ENCODE peak calls at places on chromosomes 12 and 14, in six cellular contexts. C is H1, R is GM12891, T is K562, Z is HepG2, O is GM12878. D is an unnamed sample.

GRCh38 chr12:75917704-75918103 is 113.9 kb downstream of the PHLDA1 start:
- DNase-seq in C (no peak), R (no peak), T (no peak), Z (no peak), O (no peak), D (no peak)

GRCh38 chr12:953776-954175 is 4.3 kb upstream of the RAD52 start:
- DNase-seq in C (no peak), R (no peak), T (no peak), Z (no peak), O (no peak), D (no peak)

GRCh38 chr14:96479435-96480146 is 22.6 kb upstream of the PAPOLA start:
- DNase-seq in C (no peak), R (no peak), T (no peak), Z (peak), O (no peak), D (no peak)

GRCh38 chr12:130160306-130160705 is 2.0 kb upstream of the FZD10 start:
- DNase-seq in C (no peak), R (no peak), T (no peak), Z (no peak), O (no peak), D (no peak)

GRCh38 chr14:75832621-75833297 is 149.0 kb downstream of the TGFB3 start:
- DNase-seq in C (no peak), R (no peak), T (peak), Z (no peak), O (no peak), D (no peak)

GRCh38 chr12:65565601-65566560 is 258.4 kb upstream of the HMGA2 start:
- DNase-seq in C (no peak), R (no peak), T (peak), Z (no peak), O (no peak), D (no peak)

GRCh38 chr12:127516467-127516866 is 750.5 kb upstream of the TMEM132C start:
- DNase-seq in C (no peak), R (no peak), T (no peak), Z (no peak), O (no peak), D (no peak)

GRCh38 chr14:31536201-31536960 is 24.8 kb upstream of the NUBPL start:
- DNase-seq in C (no peak), R (no peak), T (no peak), Z (no peak), O (no peak), D (no peak)

GRCh38 chr12:14841761-14842160 is 1.6 kb downstream of the ART4 start:
- DNase-seq in C (no peak), R (no peak), T (no peak), Z (peak), O (no peak), D (no peak)

GRCh38 chr12:124236651-124237050 is 58.2 kb upstream of the RFLNA start:
- DNase-seq in C (no peak), R (no peak), T (no peak), Z (no peak), O (no peak), D (no peak)

GRCh38 chr12:69694123-69694522 is 5.0 kb downstream of the BEST3 start:
- DNase-seq in C (no peak), R (no peak), T (no peak), Z (no peak), O (no peak), D (no peak)

GRCh38 chr14:58638231-58639205 is 756 bp downstream of the DACT1 start:
- DNase-seq in C (peak), R (peak), T (no peak), Z (no peak), O (no peak), D (no peak)

GRCh38 chr14:32230695-32231280 is 27.7 kb upstream of the RNU6-8 start:
- DNase-seq in C (no peak), R (no peak), T (no peak), Z (no peak), O (no peak), D (no peak)

GRCh38 chr12:64672925-64673409 is 62.7 kb downstream of the RASSF3 start:
- DNase-seq in C (no peak), R (no peak), T (no peak), Z (peak), O (no peak), D (no peak)

GRCh38 chr12:111448266-111448830 is 42.6 kb downstream of the SH2B3 start:
- DNase-seq in C (peak), R (no peak), T (no peak), Z (no peak), O (no peak), D (no peak)

GRCh38 chr12:106074706-106075392 is 63.9 kb downstream of the NUAK1 start:
- DNase-seq in C (no peak), R (no peak), T (no peak), Z (no peak), O (no peak), D (no peak)

GRCh38 chr12:193282-193681 is 20.7 kb downstream of the SLC6A12 start:
- DNase-seq in C (no peak), R (no peak), T (no peak), Z (no peak), O (no peak), D (no peak)

GRCh38 chr12:83823386-83824045 is 1089.1 kb downstream of the SLC6A15 start:
- DNase-seq in C (peak), R (no peak), T (peak), Z (peak), O (no peak), D (peak)

GRCh38 chr12:45051490-45052105 is 699 bp upstream of the DBX2 start:
- DNase-seq in C (peak), R (no peak), T (no peak), Z (no peak), O (no peak), D (no peak)

GRCh38 chr12:106642991-106643390 is 60.2 kb downstream of the RFX4 start:
- DNase-seq in C (no peak), R (no peak), T (no peak), Z (no peak), O (no peak), D (no peak)

GRCh38 chr12:49673446-49674317 is 33.5 kb downstream of the FMNL3 start:
- DNase-seq in C (peak), R (no peak), T (peak), Z (peak), O (no peak), D (no peak)

GRCh38 chr14:72652179-72652578 is 241.7 kb downstream of the DPF3 start:
- DNase-seq in C (no peak), R (no peak), T (no peak), Z (no peak), O (no peak), D (no peak)

GRCh38 chr12:64522807-64523206 is 70.9 kb downstream of the TBK1 start:
- DNase-seq in C (no peak), R (no peak), T (no peak), Z (no peak), O (no peak), D (no peak)

GRCh38 chr12:79848321-79848720 is 86.6 kb downstream of the PPP1R12A start:
- DNase-seq in C (no peak), R (no peak), T (no peak), Z (no peak), O (no peak), D (no peak)

GRCh38 chr12:23810327-23810902 is 139.1 kb downstream of the SOX5 start:
- DNase-seq in C (no peak), R (no peak), T (peak), Z (no peak), O (no peak), D (no peak)

GRCh38 chr14:89600950-89601826 is 184.2 kb upstream of the FOXN3 start:
- DNase-seq in C (no peak), R (no peak), T (no peak), Z (no peak), O (no peak), D (no peak)

GRCh38 chr14:72439707-72440106 is 454.2 kb downstream of the DPF3 start:
- DNase-seq in C (no peak), R (no peak), T (no peak), Z (no peak), O (peak), D (no peak)

DNA sequence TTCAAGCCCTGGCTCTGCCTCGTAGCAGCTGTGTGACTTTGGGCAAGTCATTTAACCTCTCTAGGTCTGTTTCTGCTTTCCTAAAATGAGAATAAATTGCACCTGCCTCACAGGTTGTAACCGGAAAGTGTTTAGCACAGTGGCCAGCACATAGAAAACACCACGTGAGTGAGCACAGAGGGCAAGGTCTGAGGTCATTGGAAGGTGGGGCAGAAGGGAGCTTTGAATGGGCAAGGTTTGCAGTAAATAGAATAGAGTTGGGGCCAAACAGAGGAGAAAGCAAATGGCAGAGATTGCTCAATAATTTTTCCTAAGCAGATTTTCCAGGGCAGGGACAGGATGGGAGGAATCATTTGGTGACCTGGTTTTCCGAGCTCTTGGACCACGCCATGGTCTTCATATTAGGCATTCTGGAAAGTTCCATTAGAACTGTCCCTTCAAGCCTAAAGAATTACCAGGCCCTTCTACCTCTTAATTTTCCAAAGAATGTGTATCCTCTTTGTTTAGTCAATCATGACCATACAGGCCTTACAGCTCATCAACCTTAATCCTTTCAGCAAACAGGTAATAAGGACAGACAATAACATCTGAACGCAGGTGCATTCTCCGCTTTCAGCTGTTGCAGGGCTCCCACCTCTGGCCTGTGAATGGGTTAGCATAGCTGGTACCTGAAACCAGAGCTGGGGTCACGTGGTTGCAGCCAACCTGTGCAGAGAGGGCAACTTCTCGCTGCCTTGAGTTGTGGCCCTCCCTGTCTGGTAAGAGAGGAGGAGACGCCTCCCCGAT is 53.8 kb downstream of the VWF start:
- DNase-seq in C (no peak), R (no peak), T (no peak), Z (peak), O (no peak), D (no peak)
- TF ChIP-seq POLR2A in C (no peak), R (no peak), T (no peak), Z (no peak), O (no peak), D (no peak)

DNA sequence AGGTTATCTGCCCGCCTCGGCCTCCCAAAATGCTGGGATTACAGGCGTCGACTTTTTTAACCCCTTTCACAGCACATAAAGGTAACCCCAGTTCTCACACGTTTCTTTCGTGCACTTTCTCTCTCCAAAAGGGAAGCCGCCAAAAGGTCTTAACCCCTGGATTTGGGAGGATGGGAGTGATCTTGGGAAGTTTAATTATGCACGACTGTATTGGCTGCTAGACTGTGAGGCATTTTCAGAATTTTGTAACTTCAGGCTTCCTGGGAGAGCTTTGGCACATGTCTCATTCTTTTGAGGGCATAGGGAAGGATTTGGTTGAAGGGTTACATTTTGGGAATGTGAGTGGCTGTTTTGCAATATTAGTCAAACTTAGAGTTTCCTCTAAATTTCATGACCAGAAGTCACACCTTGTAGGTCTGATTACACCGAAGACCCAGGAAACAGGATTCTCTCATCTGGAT is 1.4 kb upstream of the SMARCC2 start:
- DNase-seq in C (no peak), R (no peak), T (no peak), Z (no peak), O (no peak), D (no peak)
- TF ChIP-seq TAF1 in C (no peak), R (no peak), T (no peak), Z (no peak), O (no peak), D (no peak)

GRCh38 chr12:8032242-8033152 is at the start of gene FOXJ2:
- DNase-seq in C (peak), R (peak), T (peak), Z (peak), O (no peak), D (peak)
- TF ChIP-seq POLR2A in C (no peak), R (no peak), T (peak), Z (peak), O (peak), D (peak)

GRCh38 chr14:100422556-100423420 is 99.6 kb downstream of the SLC25A47 start:
- DNase-seq in C (no peak), R (no peak), T (no peak), Z (no peak), O (no peak), D (no peak)
- TF ChIP-seq TAF1 in C (no peak), R (no peak), T (no peak), Z (no peak), O (no peak), D (no peak)

GRCh38 chr14:77799863-77800730 is at the start of gene ADCK1:
- DNase-seq in C (peak), R (peak), T (peak), Z (peak), O (peak), D (peak)
- TF ChIP-seq POLR2A in C (peak), R (peak), T (peak), Z (peak), O (peak), D (peak)

GRCh38 chr12:87529386-87529785 is 499.8 kb downstream of the C12orf50 start:
- DNase-seq in C (no peak), R (no peak), T (no peak), Z (no peak), O (no peak), D (no peak)
- TF ChIP-seq TAF1 in C (no peak), R (no peak), T (no peak), Z (no peak), O (no peak), D (no peak)

DNA sequence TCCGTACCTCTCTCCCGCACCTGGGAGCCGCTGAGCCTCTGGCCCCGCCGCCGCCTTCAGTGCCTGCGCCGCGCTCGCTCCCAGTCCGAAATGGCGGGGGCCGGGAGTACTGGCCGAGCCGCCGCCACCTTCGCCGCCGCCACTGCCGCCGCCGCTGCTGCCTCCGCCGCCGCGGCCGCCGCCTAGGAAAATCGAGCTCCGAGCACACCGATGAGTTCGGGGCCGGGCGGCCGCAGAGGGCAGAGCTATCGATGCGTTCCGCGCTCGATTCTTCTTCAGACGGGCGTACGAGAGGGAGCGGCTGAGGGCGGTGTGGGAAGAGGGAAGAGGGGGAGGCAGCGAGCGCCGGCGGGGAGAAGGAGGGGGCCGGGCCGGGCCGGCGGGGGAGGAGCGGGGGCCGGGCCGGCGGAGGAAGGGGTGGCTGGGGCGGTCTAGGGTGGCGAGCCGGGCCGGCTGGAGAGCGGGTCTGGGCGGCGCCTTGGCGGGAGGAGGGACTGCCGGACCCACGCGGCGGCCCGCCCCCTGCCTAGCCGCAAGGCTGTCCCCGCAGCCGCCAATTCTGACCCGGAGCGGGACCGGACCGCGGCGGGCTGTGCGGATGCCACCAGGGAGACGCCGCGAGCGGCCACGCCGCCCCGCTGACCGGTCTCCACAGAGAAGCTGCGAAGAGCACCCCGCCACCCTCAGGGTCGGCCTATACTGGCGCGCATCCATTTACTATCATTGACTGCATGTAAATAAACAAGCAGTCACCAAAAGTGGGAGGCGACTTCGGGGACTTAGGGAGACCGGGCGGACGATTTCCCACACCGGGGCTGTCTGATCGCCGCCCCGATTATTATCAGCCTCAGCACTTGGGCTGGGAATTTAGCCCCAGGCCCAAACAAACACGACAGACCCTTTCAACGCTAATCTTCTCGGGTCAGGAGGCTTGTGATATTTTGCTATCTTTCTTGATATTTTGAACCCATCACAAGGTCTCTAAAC is at the start of gene KRAS:
- DNase-seq in C (peak), R (peak), T (peak), Z (peak), O (peak), D (peak)
- TF ChIP-seq POLR2A in C (peak), R (no peak), T (peak), Z (peak), O (peak), D (peak)

DNA sequence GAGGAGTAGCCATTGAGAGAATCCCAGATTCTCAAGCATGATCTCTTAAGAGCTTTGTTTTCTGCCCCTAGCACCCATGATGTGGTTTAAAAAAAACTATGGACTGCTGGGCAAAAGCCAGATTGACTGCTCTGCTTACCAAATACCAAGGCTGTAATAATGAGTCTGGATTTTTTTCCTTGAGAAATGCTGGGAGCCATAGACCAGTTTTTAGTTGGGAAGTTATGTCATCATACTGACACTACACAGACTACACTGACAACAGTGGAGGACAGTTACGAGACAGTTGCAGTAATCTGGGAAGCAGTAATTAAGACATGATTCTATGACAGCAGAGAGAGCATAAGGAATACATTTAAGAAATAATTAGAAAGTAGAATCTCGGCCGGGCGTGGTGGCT is 35.8 kb downstream of the SPATA7 start:
- DNase-seq in C (no peak), R (no peak), T (no peak), Z (no peak), O (no peak), D (no peak)
- TF ChIP-seq TAF1 in C (no peak), R (no peak), T (no peak), Z (no peak), O (no peak), D (no peak)

DNA sequence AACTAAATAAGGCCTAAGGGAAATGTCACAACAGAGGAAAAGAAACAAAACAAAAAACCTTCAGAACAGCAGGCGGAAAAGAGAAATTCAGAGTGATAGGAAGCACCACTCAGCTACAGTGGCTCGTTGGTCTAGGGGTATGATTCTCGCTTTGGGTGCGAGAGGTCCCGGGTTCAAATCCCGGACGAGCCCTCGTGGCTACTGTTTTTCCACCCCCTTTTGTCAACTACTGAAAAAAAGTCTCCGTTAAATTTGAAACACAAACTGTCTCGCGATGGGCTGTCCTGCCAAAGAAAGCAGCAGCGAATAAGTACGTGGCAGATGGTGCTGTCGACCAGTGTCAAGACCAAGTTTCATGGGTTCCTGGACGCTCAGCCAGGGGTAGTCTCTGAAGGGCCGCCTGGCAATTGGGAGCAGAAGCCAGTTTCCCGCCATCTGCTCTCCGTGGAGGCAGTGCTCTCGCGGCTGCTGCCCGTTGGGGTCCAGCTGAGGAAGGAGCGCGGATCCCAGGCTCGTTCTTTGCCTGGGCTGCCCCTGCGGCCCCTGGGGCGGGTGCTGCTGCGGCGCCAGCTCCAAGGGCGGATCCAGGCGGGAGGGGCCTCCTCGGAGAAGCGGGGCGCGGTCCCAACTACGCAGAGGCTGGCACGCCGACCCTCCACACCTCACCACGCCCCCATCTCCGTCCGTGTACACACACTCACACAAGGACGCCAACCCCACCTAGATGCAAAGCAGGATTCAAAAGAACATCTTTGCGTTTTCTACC is at the start of gene RNASE4:
- DNase-seq in C (peak), R (peak), T (peak), Z (peak), O (peak), D (peak)
- TF ChIP-seq POLR2A in C (peak), R (no peak), T (no peak), Z (peak), O (peak), D (peak)